ENCODE peak calls at places on chromosomes 7 and 10, in four cellular contexts. W is sigmoid colon, T is brain microvascular endothelial cell, C is RWPE1. Q is an unnamed sample.

GRCh38 chr7:28272461-28272877 is 91.9 kb upstream of the JAZF1 start:
- DNase-seq in C (peak; percentile 16), T (peak; percentile 47), W (peak; percentile 70), Q (no peak)

GRCh38 chr10:22666287-22667092 is 47.9 kb downstream of the PIP4K2A start:
- DNase-seq in T (peak; percentile 48), W (no peak), C (no peak), Q (no peak)

GRCh38 chr7:36391436-36392198 is 2.0 kb downstream of the ANLN start:
- DNase-seq in W (no peak), C (no peak), T (no peak), Q (no peak)

GRCh38 chr10:79149662-79150443 is 81.1 kb downstream of the ZMIZ1 start:
- DNase-seq in C (peak; percentile 91), T (peak; percentile 38), W (peak; percentile 92), Q (no peak)

GRCh38 chr7:130371059-130371458 is 9.2 kb upstream of the CPA1 start:
- DNase-seq in C (no peak), T (no peak), W (peak; percentile 86), Q (no peak)

GRCh38 chr10:125158528-125159485 is 1.6 kb downstream of the CTBP2 start:
- DNase-seq in T (no peak), C (peak; percentile 59), W (peak; percentile 71), Q (peak; percentile 69)

GRCh38 chr7:15462721-15463389 is 99.0 kb downstream of the AGMO start:
- DNase-seq in C (no peak), T (no peak), W (no peak), Q (no peak)

GRCh38 chr7:149853157-149853556 is 15.0 kb downstream of the ZNF862 start:
- DNase-seq in T (no peak), C (no peak), W (no peak), Q (no peak)

GRCh38 chr10:75235375-75236177 is at the start of gene COMTD1:
- DNase-seq in C (peak; percentile 96), T (peak; percentile 79), W (peak; percentile 97), Q (peak; percentile 98)

GRCh38 chr7:34269084-34269483 is 363.7 kb downstream of the BMPER start:
- DNase-seq in C (no peak), T (no peak), W (no peak), Q (no peak)

GRCh38 chr7:155252388-155252957 is 45.2 kb upstream of the INSIG1 start:
- DNase-seq in W (no peak), C (no peak), T (no peak), Q (no peak)

GRCh38 chr7:33137098-33137497 is 7.7 kb downstream of the BBS9 start:
- DNase-seq in C (no peak), T (no peak), W (no peak), Q (no peak)

GRCh38 chr10:81280497-81281479 is 594.2 kb upstream of the NRG3 start:
- DNase-seq in C (no peak), W (no peak), T (no peak), Q (no peak)

GRCh38 chr7:50751136-50751535 is 31.6 kb downstream of the GRB10 start:
- DNase-seq in C (no peak), T (no peak), W (no peak), Q (no peak)

GRCh38 chr10:71638577-71639411 is 80.8 kb downstream of the C10orf105 start:
- DNase-seq in W (no peak), T (no peak), C (no peak), Q (no peak)

GRCh38 chr10:31062856-31063255 is 31.2 kb upstream of the ZNF438 start:
- DNase-seq in C (no peak), T (no peak), W (no peak), Q (no peak)

GRCh38 chr10:59099536-59099935 is 76.9 kb upstream of the PHYHIPL start:
- DNase-seq in C (no peak), T (no peak), W (peak; percentile 66), Q (no peak)

GRCh38 chr7:102310414-102310815 is 23.7 kb downstream of the SH2B2 start:
- DNase-seq in W (no peak), C (no peak), T (no peak), Q (no peak)

GRCh38 chr7:155741805-155742204 is 70.5 kb downstream of the SHH start:
- DNase-seq in C (no peak), W (no peak), T (no peak), Q (no peak)

GRCh38 chr10:61959814-61960213 is 58.3 kb downstream of the ARID5B start:
- DNase-seq in C (no peak), T (no peak), W (no peak), Q (no peak)

GRCh38 chr10:51397695-51398094 is 301.7 kb downstream of the CSTF2T start:
- DNase-seq in T (peak; percentile 53), C (peak; percentile 67), W (peak; percentile 73), Q (no peak)

GRCh38 chr7:151244156-151244870 is 4.2 kb downstream of the SMARCD3 start:
- DNase-seq in C (no peak), W (no peak), T (peak; percentile 52), Q (no peak)

GRCh38 chr10:116183733-116184447 is 89.1 kb downstream of the GFRA1 start:
- DNase-seq in W (no peak), T (peak; percentile 25), C (peak; percentile 48), Q (no peak)

GRCh38 chr10:34507217-34507616 is 307.9 kb downstream of the PARD3 start:
- DNase-seq in W (no peak), C (no peak), T (no peak), Q (no peak)

GRCh38 chr7:112341464-112341863 is 108.8 kb upstream of the IFRD1 start:
- DNase-seq in C (no peak), W (no peak), T (no peak), Q (no peak)

GRCh38 chr10:108421256-108421655 is 1256.8 kb upstream of the SORCS1 start:
- DNase-seq in C (no peak), W (no peak), T (no peak), Q (no peak)

GRCh38 chr10:51770719-51771118 is 71.3 kb upstream of the CSTF2T start:
- DNase-seq in C (no peak), T (no peak), W (no peak), Q (no peak)

GRCh38 chr10:42974693-42975002 is 102.2 kb upstream of the RET start:
- DNase-seq in T (no peak), W (peak; percentile 15), C (no peak), Q (peak; percentile 58)

GRCh38 chr10:73771722-73772279 is 10.0 kb upstream of the CHCHD1 start:
- DNase-seq in W (peak; percentile 95), T (peak; percentile 59), C (peak; percentile 88), Q (no peak)

GRCh38 chr7:157827863-157828160 is 491.0 kb downstream of the DNAJB6 start:
- DNase-seq in W (no peak), C (no peak), T (no peak), Q (no peak)
- TF ChIP-seq CTCF in W (no peak), C (no peak), T (no peak), Q (no peak)

DNA sequence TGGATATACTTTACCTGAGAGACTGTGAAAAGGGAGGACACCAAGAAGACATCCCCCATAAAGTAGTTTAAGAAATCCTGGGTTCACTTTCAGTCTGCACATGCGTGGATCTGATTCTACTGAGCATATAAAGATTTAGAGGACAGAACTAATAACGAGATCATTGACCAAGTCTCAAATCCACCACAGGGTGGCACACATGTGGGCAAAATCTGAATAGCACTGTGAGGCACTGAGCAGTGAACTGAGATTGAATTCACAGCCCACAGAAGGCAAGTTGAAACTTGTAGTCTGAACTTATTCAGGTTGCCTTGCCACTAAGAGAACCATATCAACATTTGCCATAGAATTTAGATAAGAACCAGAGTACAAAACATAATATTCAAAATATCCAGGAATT is 818.6 kb downstream of the GRID1 start:
- DNase-seq in W (no peak), T (peak; percentile 41), C (peak; percentile 84), Q (no peak)
- TF ChIP-seq CTCF in W (no peak), T (peak; percentile 22), C (peak; percentile 51), Q (peak; percentile 73)

GRCh38 chr7:100358027-100358856 is at the start of gene PILRB:
- DNase-seq in W (no peak), T (no peak), C (no peak), Q (no peak)
- TF ChIP-seq CTCF in W (no peak), T (peak; percentile 15), C (no peak), Q (no peak)

GRCh38 chr7:139562972-139563565 is 39.6 kb downstream of the CLEC2L start:
- DNase-seq in C (no peak), T (no peak), W (no peak), Q (no peak)

GRCh38 chr7:139562491-139562890 is 39.0 kb downstream of the CLEC2L start:
- DNase-seq in C (no peak), W (no peak), T (no peak), Q (peak; percentile 20)

GRCh38 chr7:139560199-139560598 is 36.7 kb downstream of the CLEC2L start:
- DNase-seq in T (no peak), W (no peak), C (no peak), Q (no peak)

GRCh38 chr7:139559364-139560105 is 36.0 kb downstream of the CLEC2L start:
- DNase-seq in T (no peak), W (no peak), C (no peak), Q (peak; percentile 48)

GRCh38 chr7:139560678-139561077 is 37.2 kb downstream of the CLEC2L start:
- DNase-seq in T (no peak), C (no peak), W (no peak), Q (peak; percentile 62)
- TF ChIP-seq CTCF in T (no peak), C (no peak), W (no peak), Q (no peak)

GRCh38 chr10:119355930-119356329 is 148.6 kb downstream of the GRK5 start:
- DNase-seq in T (no peak), W (no peak), C (no peak), Q (no peak)
- TF ChIP-seq CTCF in T (peak; percentile 58), W (no peak), C (no peak), Q (peak; percentile 67)

GRCh38 chr10:48614481-48615383 is 9.9 kb upstream of the ARHGAP22 start:
- DNase-seq in C (no peak), W (no peak), T (no peak), Q (no peak)
- TF ChIP-seq CTCF in C (peak; percentile 29), W (no peak), T (peak; percentile 43), Q (peak; percentile 57)

GRCh38 chr7:128946936-128947830 is 9.5 kb downstream of the IRF5 start:
- DNase-seq in T (no peak), C (no peak), W (no peak), Q (no peak)
- TF ChIP-seq CTCF in T (peak; percentile 47), C (no peak), W (no peak), Q (no peak)

GRCh38 chr7:93562106-93562505 is 12.4 kb downstream of the CALCR start:
- DNase-seq in C (no peak), W (no peak), T (no peak), Q (no peak)
- TF ChIP-seq CTCF in C (no peak), W (no peak), T (no peak), Q (no peak)

Q was measured in type B pancreatic cell.